ENCODE peak calls at places on chromosomes 6 and 20, in four cellular contexts. A is transverse colon, Z is body of pancreas, V is left ventricle myocardium inferior. E is an unnamed sample.

GRCh38 chr6:169978615-169979161 is 227.3 kb downstream of the ERMARD start:
- DNase-seq in A (no peak), Z (no peak), V (no peak), E (no peak)

GRCh38 chr20:8583209-8584106 is 451.4 kb downstream of the PLCB1 start:
- DNase-seq in A (peak; percentile 13), Z (no peak), V (no peak), E (no peak)

GRCh38 chr6:115681978-115682775 is 378.5 kb downstream of the FRK start:
- DNase-seq in A (no peak), Z (no peak), V (no peak), E (no peak)

GRCh38 chr20:43459022-43459942 is 1.6 kb downstream of the SRSF6 start:
- DNase-seq in A (peak; percentile 23), Z (no peak), V (no peak), E (peak; percentile 52)

GRCh38 chr6:99885051-99885450 is 109.0 kb downstream of the MCHR2 start:
- DNase-seq in A (no peak), Z (no peak), V (no peak), E (no peak)

GRCh38 chr6:17093692-17094091 is 8.2 kb upstream of the STMND1 start:
- DNase-seq in A (no peak), Z (no peak), V (no peak), E (no peak)

GRCh38 chr6:52305948-52306767 is 21.6 kb upstream of the MCM3 start:
- DNase-seq in A (no peak), Z (peak; percentile 28), V (no peak), E (no peak)

GRCh38 chr6:5752282-5752681 is 254.4 kb downstream of the NRN1 start:
- DNase-seq in A (no peak), Z (no peak), V (no peak), E (peak; percentile 4)

GRCh38 chr6:65259080-65259479 is 447.9 kb downstream of the EYS start:
- DNase-seq in A (no peak), Z (no peak), V (no peak), E (no peak)

GRCh38 chr6:3584611-3585010 is 127.8 kb upstream of the SLC22A23 start:
- DNase-seq in A (no peak), Z (no peak), V (no peak), E (no peak)

GRCh38 chr6:11258260-11259237 is 26.1 kb upstream of the NEDD9 start:
- DNase-seq in A (peak; percentile 38), Z (no peak), V (no peak), E (no peak)

GRCh38 chr6:108685970-108686369 is 125.3 kb downstream of the FOXO3 start:
- DNase-seq in A (no peak), Z (no peak), V (no peak), E (no peak)

GRCh38 chr6:108686896-108687295 is 126.2 kb downstream of the FOXO3 start:
- DNase-seq in A (no peak), Z (no peak), V (no peak), E (no peak)

GRCh38 chr6:108687921-108688320 is 127.2 kb downstream of the FOXO3 start:
- DNase-seq in A (no peak), Z (no peak), V (no peak), E (no peak)

GRCh38 chr6:108690326-108691000 is 129.7 kb downstream of the FOXO3 start:
- DNase-seq in A (no peak), Z (no peak), V (no peak), E (no peak)

DNA sequence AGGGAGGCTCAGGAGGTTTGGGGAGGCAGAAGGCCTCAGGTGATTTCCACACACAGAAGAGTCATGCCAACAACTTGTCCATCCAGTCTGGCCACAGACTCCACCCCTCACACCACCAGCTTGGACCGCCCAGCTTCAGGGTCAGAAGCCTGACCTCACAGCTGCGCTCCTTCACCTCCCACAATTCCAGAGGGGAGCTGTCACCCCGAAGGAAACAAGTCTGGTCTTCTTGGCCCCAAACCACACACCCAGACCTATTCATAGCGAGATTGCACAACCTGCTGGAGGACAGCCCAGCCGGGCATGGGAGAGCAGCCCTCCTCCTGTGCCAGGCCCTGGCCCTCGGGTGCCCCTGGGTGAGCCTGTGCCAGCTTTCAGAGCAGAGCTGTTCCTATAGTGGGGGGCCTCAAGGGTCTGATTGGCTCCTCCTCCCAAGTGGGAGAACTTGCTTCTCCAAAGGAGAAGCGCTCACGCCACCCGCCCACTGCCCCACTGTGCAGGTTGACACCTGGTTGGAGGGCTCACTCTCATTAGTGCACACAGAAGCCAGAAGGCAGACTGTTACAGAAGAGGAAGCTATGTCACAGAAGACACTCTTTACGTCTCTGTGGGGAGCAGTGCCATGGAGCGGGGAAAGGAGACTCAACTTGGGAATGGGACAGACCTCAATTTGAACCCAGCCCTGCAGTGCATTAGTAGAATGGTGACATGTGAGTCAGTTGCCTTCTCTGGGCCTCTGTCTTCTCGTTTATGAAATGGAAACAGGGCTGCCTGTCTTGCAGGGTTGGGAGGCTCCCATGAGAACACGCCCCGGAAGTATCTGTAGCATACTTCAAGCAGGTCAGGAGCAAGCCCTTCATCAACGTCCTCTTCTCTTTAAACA is 128.8 kb downstream of the FOXO3 start:
- DNase-seq in A (peak; percentile 56), Z (peak; percentile 98), V (peak; percentile 88), E (no peak)
- H3K4me1 ChIP-seq in A (peaks cover 11% of the 10 kb centered on the region), Z (peaks cover 64% of the 10 kb centered on the region), V (peaks cover 80% of the 10 kb centered on the region), E (peaks cover 8% of the 10 kb centered on the region)

GRCh38 chr6:137968901-137969300 is 101.8 kb downstream of the TNFAIP3 start:
- DNase-seq in A (no peak), Z (no peak), V (no peak), E (no peak)

GRCh38 chr6:137970368-137970767 is 103.3 kb downstream of the TNFAIP3 start:
- DNase-seq in A (no peak), Z (no peak), V (no peak), E (no peak)

GRCh38 chr6:137968468-137968804 is 101.4 kb downstream of the TNFAIP3 start:
- DNase-seq in A (no peak), Z (no peak), V (no peak), E (no peak)

GRCh38 chr6:137969874-137970273 is 102.8 kb downstream of the TNFAIP3 start:
- DNase-seq in A (no peak), Z (no peak), V (no peak), E (no peak)

DNA sequence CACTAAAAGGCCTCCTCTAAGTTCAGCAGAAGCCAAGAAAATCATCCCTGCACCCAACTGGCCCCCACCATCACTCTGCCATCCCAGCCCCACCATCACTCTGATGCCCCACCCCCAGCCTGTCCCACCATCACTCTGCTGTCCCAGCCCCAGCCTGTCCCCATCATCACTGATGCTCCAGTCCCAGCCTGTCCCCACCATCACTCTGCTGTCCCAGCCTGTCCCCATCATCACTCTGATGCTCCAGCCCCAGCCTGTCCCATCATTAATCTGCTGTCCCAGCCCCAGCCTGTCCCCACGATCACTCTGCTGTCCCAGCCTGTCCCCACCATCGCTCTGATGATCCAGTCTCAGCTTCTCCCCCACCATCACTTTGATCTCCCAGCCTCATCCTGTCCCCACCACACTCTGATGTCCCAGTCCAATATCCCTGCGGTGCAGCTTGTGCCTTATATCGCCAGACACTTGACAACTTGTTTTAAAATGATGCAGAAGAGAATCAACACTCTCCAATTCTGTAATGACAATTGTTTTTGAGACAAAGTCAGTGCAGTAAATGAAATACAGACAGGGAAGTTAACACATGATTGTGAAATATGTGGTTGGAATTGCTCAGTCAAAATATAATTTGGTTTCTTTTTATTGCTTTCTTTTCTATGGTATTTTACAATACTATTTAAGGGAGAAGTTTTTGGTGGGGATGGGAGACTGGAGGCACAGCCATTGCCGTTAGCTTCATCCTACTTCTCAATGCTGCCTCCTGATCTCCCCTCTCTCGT is 100.8 kb downstream of the TNFAIP3 start:
- DNase-seq in A (no peak), Z (no peak), V (no peak), E (no peak)
- H3K4me1 ChIP-seq in A (no peaks in the 10 kb centered on the region), Z (no peaks in the 10 kb centered on the region), V (no peaks in the 10 kb centered on the region), E (no peaks in the 10 kb centered on the region)

GRCh38 chr6:41741625-41742490 is 5.3 kb downstream of the PGC start:
- DNase-seq in A (peak; percentile 82), Z (no peak), V (no peak), E (no peak)
- H3K4me1 ChIP-seq in A (peaks cover 12% of the 10 kb centered on the region), Z (no peaks in the 10 kb centered on the region), V (no peaks in the 10 kb centered on the region), E (no peaks in the 10 kb centered on the region)

GRCh38 chr6:138030872-138031271 is 76.3 kb downstream of the PERP start:
- DNase-seq in A (no peak), Z (no peak), V (no peak), E (no peak)

GRCh38 chr6:138032571-138032970 is 74.6 kb downstream of the PERP start:
- DNase-seq in A (no peak), Z (no peak), V (no peak), E (no peak)

GRCh38 chr6:138031417-138031816 is 75.8 kb downstream of the PERP start:
- DNase-seq in A (no peak), Z (no peak), V (no peak), E (no peak)

GRCh38 chr6:138034229-138034628 is 73.0 kb downstream of the PERP start:
- DNase-seq in A (no peak), Z (no peak), V (no peak), E (no peak)

GRCh38 chr6:138031850-138032249 is 75.4 kb downstream of the PERP start:
- DNase-seq in A (no peak), Z (no peak), V (no peak), E (no peak)
- H3K4me1 ChIP-seq in A (no peaks in the 10 kb centered on the region), Z (no peaks in the 10 kb centered on the region), V (peaks cover 10% of the 10 kb centered on the region), E (no peaks in the 10 kb centered on the region)

DNA sequence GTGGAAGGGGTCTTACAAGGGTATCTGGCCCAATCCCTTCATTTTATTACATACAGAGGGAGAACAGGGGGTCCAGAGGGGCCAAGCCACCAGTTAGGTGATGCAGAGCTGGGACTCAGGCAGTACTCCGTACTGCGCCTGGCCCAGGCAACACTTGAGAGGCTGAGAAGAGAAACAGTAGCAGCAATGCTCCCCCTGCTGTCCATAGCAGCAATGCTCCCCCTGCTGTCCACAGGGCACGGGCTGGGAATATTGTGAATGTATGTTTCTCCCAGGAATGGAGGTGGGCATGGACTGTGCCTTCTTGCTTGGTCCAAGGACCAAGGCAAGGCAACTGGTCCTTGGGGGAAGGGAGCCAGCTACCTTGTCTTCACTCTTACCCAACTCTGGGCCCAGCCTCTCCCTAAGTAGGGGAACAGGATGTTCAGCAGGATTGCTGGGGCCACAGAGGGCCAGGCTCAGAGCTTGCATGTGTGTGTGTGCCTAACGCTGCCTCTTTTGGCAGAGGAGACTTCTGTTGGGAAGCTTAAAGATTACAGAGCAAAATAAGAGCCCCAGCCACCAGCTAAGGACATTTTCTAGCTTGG is 14.8 kb upstream of the FAM83C start:
- DNase-seq in A (peak; percentile 64), Z (peak; percentile 55), V (peak; percentile 25), E (peak; percentile 76)
- H3K4me1 ChIP-seq in A (peaks cover 21% of the 10 kb centered on the region), Z (peaks cover 24% of the 10 kb centered on the region), V (peaks cover 33% of the 10 kb centered on the region), E (no peaks in the 10 kb centered on the region)

GRCh38 chr20:53752971-53753879 is 159.6 kb upstream of the ZNF217 start:
- DNase-seq in A (no peak), Z (no peak), V (no peak), E (no peak)
- H3K4me1 ChIP-seq in A (peaks cover 12% of the 10 kb centered on the region), Z (peaks cover 16% of the 10 kb centered on the region), V (peaks cover 14% of the 10 kb centered on the region), E (peaks cover 41% of the 10 kb centered on the region)

E was measured in HAP-1.